ENCODE peak calls at places on chromosomes 2 and 18, in ten cellular contexts. U is lower lobe of right lung, W is spleen, V is A549, E is NCI-H510A, R is sigmoid colon, K is nephron progenitor cell, T is GM19239, N is OCI-LY7, J is breast epithelium. O is an unnamed sample.

GRCh38 chr2:188243381-188243780 is 48.3 kb upstream of the GULP1 start:
- DNase-seq in N (no peak), J (no peak), R (no peak), K (no peak), U (no peak), W (no peak), V (no peak), T (no peak), E (no peak), O (no peak)

GRCh38 chr2:28219736-28220364 is 172.8 kb upstream of the FOSL2 start:
- DNase-seq in N (no peak), E (no peak), T (no peak), R (no peak), U (no peak), J (no peak), K (no peak), W (no peak), V (no peak), O (no peak)

GRCh38 chr18:75070625-75071483 is 138.1 kb downstream of the PTGR3 start:
- DNase-seq in K (no peak), N (peak; percentile 11), E (peak; percentile 83), J (no peak), T (peak; percentile 69), U (no peak), W (peak; percentile 90), R (no peak), V (peak; percentile 61), O (no peak)

GRCh38 chr2:142914507-142915313 is 37.2 kb downstream of the KYNU start:
- DNase-seq in W (no peak), K (no peak), R (no peak), J (no peak), V (no peak), E (no peak), T (peak; percentile 7), U (no peak), N (no peak), O (no peak)

GRCh38 chr18:50560681-50561629 is 1.1 kb downstream of the MAPK4 start:
- DNase-seq in E (no peak), U (no peak), W (no peak), K (peak; percentile 36), N (no peak), R (no peak), T (no peak), V (no peak), J (no peak), O (peak; percentile 38)

GRCh38 chr18:49055196-49055595 is 104.4 kb upstream of the SMAD7 start:
- DNase-seq in J (no peak), N (no peak), V (no peak), U (no peak), R (no peak), T (no peak), W (no peak), E (no peak), K (no peak), O (no peak)

GRCh38 chr18:77108001-77108692 is 24.4 kb downstream of the MBP start:
- DNase-seq in K (no peak), R (peak; percentile 91), U (no peak), N (peak; percentile 29), V (no peak), J (no peak), W (no peak), E (no peak), T (no peak), O (no peak)

GRCh38 chr2:138059487-138059886 is 95.2 kb downstream of the HNMT start:
- DNase-seq in V (peak; percentile 45), J (no peak), E (no peak), U (no peak), R (no peak), N (no peak), T (no peak), K (no peak), W (no peak), O (no peak)

GRCh38 chr18:35267809-35268208 is 22.2 kb downstream of the ZSCAN30 start:
- DNase-seq in K (no peak), J (no peak), W (peak; percentile 83), U (peak; percentile 60), T (no peak), N (no peak), E (peak; percentile 24), V (no peak), R (peak; percentile 67), O (peak; percentile 61)

GRCh38 chr2:8125741-8126691 is 555.8 kb upstream of the ID2 start:
- DNase-seq in E (no peak), W (no peak), N (no peak), T (no peak), U (no peak), J (no peak), V (no peak), K (no peak), R (no peak), O (peak; percentile 67)

GRCh38 chr18:53534695-53535094 is 689.8 kb downstream of the MBD2 start:
- DNase-seq in V (no peak), J (no peak), T (no peak), U (no peak), N (no peak), W (no peak), R (no peak), K (no peak), E (no peak), O (peak; percentile 49)

GRCh38 chr2:221353191-221353590 is 218.9 kb downstream of the EPHA4 start:
- DNase-seq in T (no peak), R (no peak), V (no peak), K (no peak), J (no peak), W (no peak), N (no peak), U (no peak), E (no peak), O (no peak)

GRCh38 chr2:26459991-26460612 is 17.8 kb downstream of the OTOF start:
- DNase-seq in J (peak; percentile 52), E (no peak), N (no peak), T (no peak), K (no peak), V (peak; percentile 39), U (peak; percentile 38), R (no peak), W (peak; percentile 64), O (no peak)

GRCh38 chr2:66428986-66429612 is 5.8 kb upstream of the MEIS1 start:
- DNase-seq in T (no peak), K (no peak), R (no peak), J (no peak), W (no peak), N (peak; percentile 70), U (no peak), E (peak; percentile 18), V (peak; percentile 69), O (no peak)

GRCh38 chr2:153165021-153165420 is 313.5 kb downstream of the RPRM start:
- DNase-seq in J (no peak), E (no peak), U (no peak), T (no peak), R (no peak), V (no peak), N (no peak), K (no peak), W (no peak), O (no peak)

GRCh38 chr2:136611451-136611850 is 153.9 kb upstream of the THSD7B start:
- DNase-seq in R (no peak), V (no peak), N (no peak), U (no peak), K (no peak), E (no peak), J (no peak), W (no peak), T (no peak), O (no peak)

GRCh38 chr18:2222270-2223185 is 348.8 kb downstream of the METTL4 start:
- DNase-seq in V (peak; percentile 35), E (no peak), T (no peak), K (no peak), W (no peak), U (no peak), J (no peak), R (no peak), N (no peak), O (no peak)

GRCh38 chr2:175373001-175373727 is 191.7 kb upstream of the ATP5MC3 start:
- DNase-seq in V (no peak), U (no peak), K (no peak), E (no peak), R (no peak), J (no peak), T (no peak), W (no peak), N (no peak), O (no peak)

GRCh38 chr2:237039301-237039906 is 46.3 kb upstream of the COPS8 start:
- DNase-seq in U (no peak), V (no peak), W (no peak), J (no peak), K (no peak), E (no peak), N (no peak), T (no peak), R (no peak), O (no peak)

GRCh38 chr18:67410075-67410474 is 106.4 kb downstream of the DSEL start:
- DNase-seq in V (no peak), W (no peak), U (no peak), N (no peak), E (no peak), K (no peak), R (no peak), J (no peak), T (no peak), O (no peak)

GRCh38 chr2:152925540-152926448 is 207.4 kb downstream of the ARL6IP6 start:
- DNase-seq in E (no peak), T (peak; percentile 10), U (peak; percentile 60), K (peak; percentile 80), N (peak; percentile 56), W (peak; percentile 73), R (peak; percentile 84), J (no peak), V (peak; percentile 75), O (peak; percentile 47)

GRCh38 chr18:74310411-74310810 is 5.2 kb upstream of the C18orf63 start:
- DNase-seq in N (peak; percentile 7), W (no peak), K (no peak), J (no peak), V (peak; percentile 60), R (no peak), E (peak; percentile 7), T (no peak), U (no peak), O (no peak)

GRCh38 chr2:43065871-43066270 is 160.5 kb downstream of the ZFP36L2 start:
- DNase-seq in E (no peak), J (peak; percentile 40), N (no peak), W (peak; percentile 41), U (no peak), R (peak; percentile 53), T (no peak), V (no peak), K (no peak), O (no peak)

GRCh38 chr2:96531872-96532505 is 4.6 kb upstream of the ARID5A start:
- DNase-seq in J (peak; percentile 95), T (no peak), U (peak; percentile 92), R (peak; percentile 99), N (no peak), V (peak; percentile 83), E (peak; percentile 27), K (peak; percentile 55), W (peak; percentile 89), O (peak; percentile 93)